ENCODE peak calls at places on chromosomes 12 and 14, in nine cellular contexts. H, V, D, K, T, C, R, P and O are unnamed samples.

GRCh38 chr12:119621878-119622277 is 28.3 kb downstream of the TMEM233 start:
- DNase-seq in H (no peak), K (no peak), R (no peak), D (no peak), V (no peak), T (no peak), P (no peak), C (no peak), O (no peak)

GRCh38 chr14:44846232-44846824 is 115.4 kb downstream of the KLHL28 start:
- DNase-seq in C (no peak), R (peak), V (no peak), P (no peak), H (peak), D (peak), K (no peak), T (no peak), O (peak)

GRCh38 chr14:61347771-61348443 is 26.5 kb downstream of the PRKCH start:
- DNase-seq in C (no peak), H (no peak), R (no peak), V (no peak), K (no peak), D (peak), P (no peak), T (peak), O (peak)

GRCh38 chr12:21989819-21990412 is 48.7 kb upstream of the ABCC9 start:
- DNase-seq in C (no peak), V (no peak), D (no peak), R (peak), K (no peak), P (no peak), T (no peak), H (peak), O (peak)

GRCh38 chr14:37588667-37588955 is 6.4 kb downstream of the FOXA1 start:
- DNase-seq in T (no peak), C (no peak), K (no peak), H (no peak), R (no peak), V (no peak), D (no peak), P (no peak), O (no peak)

GRCh38 chr14:92951912-92952471 is 29.0 kb downstream of the CHGA start:
- DNase-seq in T (peak), H (peak), D (peak), P (peak), R (peak), V (peak), K (peak), C (peak), O (peak)

GRCh38 chr12:80382254-80382653 is 61.8 kb upstream of the PTPRQ start:
- DNase-seq in T (no peak), V (no peak), P (no peak), H (no peak), C (no peak), K (no peak), R (no peak), D (no peak), O (no peak)

GRCh38 chr12:24960222-24960855 is 11.4 kb upstream of the BCAT1 start:
- DNase-seq in R (peak), T (peak), V (no peak), H (peak), C (no peak), P (no peak), K (no peak), D (peak), O (peak)

GRCh38 chr12:2454778-2455177 is 340.0 kb upstream of the FKBP4 start:
- DNase-seq in K (no peak), C (no peak), H (no peak), V (no peak), R (no peak), T (no peak), D (no peak), P (no peak), O (no peak)

GRCh38 chr14:51182166-51182565 is 57.9 kb upstream of the TMX1 start:
- DNase-seq in P (no peak), K (no peak), T (no peak), C (no peak), H (no peak), V (no peak), R (no peak), D (no peak), O (no peak)

GRCh38 chr12:58443981-58444371 is 476.3 kb downstream of the LRIG3 start:
- DNase-seq in K (no peak), V (no peak), D (no peak), P (no peak), T (no peak), H (peak), C (peak), R (no peak), O (no peak)

GRCh38 chr14:59159169-59159568 is 29.3 kb upstream of the DAAM1 start:
- DNase-seq in C (no peak), T (no peak), V (no peak), R (peak), H (peak), K (no peak), D (no peak), P (no peak), O (no peak)

GRCh38 chr14:59337151-59337611 is 128.0 kb downstream of the GPR135 start:
- DNase-seq in R (no peak), D (no peak), V (no peak), H (peak), K (no peak), P (peak), C (peak), T (no peak), O (no peak)

GRCh38 chr14:26484562-26484961 is 113.3 kb downstream of the NOVA1 start:
- DNase-seq in P (no peak), H (no peak), R (no peak), V (no peak), D (no peak), T (no peak), K (no peak), C (no peak), O (no peak)

GRCh38 chr14:74733241-74733640 is 20.3 kb downstream of the FCF1 start:
- DNase-seq in T (no peak), D (no peak), V (no peak), P (no peak), C (no peak), H (no peak), K (no peak), R (no peak), O (no peak)

GRCh38 chr12:104121001-104121400 is 17.0 kb downstream of the NFYB start:
- DNase-seq in C (no peak), K (no peak), D (no peak), V (no peak), R (peak), T (no peak), H (peak), P (no peak), O (no peak)